ENCODE peak calls at places on chromosomes 13 and 19, in six cellular contexts. One of them, this sample, is unnamed.

GRCh38 chr13:73090116-73090811 is 31.5 kb downstream of the KLF5 start:
- DNase-seq in neural crest cell: no peak
- DNase-seq in omental fat pad: no peak
- DNase-seq in lower leg skin: no peak
- DNase-seq in transverse colon: peak
- DNase-seq in mesothelial cell of epicardium: no peak
- DNase-seq in this sample: no peak

GRCh38 chr13:89749888-89750287 is 1597.6 kb upstream of the MIR17HG start:
- DNase-seq in neural crest cell: no peak
- DNase-seq in omental fat pad: no peak
- DNase-seq in lower leg skin: no peak
- DNase-seq in transverse colon: no peak
- DNase-seq in mesothelial cell of epicardium: no peak
- DNase-seq in this sample: no peak

GRCh38 chr19:58400916-58401824 is 5.7 kb downstream of the RNF225 start:
- DNase-seq in neural crest cell: peak
- DNase-seq in omental fat pad: peak
- DNase-seq in lower leg skin: peak
- DNase-seq in transverse colon: peak
- DNase-seq in mesothelial cell of epicardium: peak
- DNase-seq in this sample: peak

GRCh38 chr19:19134687-19135158 is 3.6 kb downstream of the TMEM161A start:
- DNase-seq in neural crest cell: no peak
- DNase-seq in omental fat pad: no peak
- DNase-seq in lower leg skin: no peak
- DNase-seq in transverse colon: no peak
- DNase-seq in mesothelial cell of epicardium: no peak
- DNase-seq in this sample: no peak

GRCh38 chr19:45645631-45646344 is 6.6 kb upstream of the EML2 start:
- DNase-seq in neural crest cell: peak
- DNase-seq in omental fat pad: peak
- DNase-seq in lower leg skin: peak
- DNase-seq in transverse colon: peak
- DNase-seq in mesothelial cell of epicardium: peak
- DNase-seq in this sample: peak

GRCh38 chr13:112112534-112113276 is 45.8 kb downstream of the SOX1 start:
- DNase-seq in neural crest cell: no peak
- DNase-seq in omental fat pad: no peak
- DNase-seq in lower leg skin: no peak
- DNase-seq in transverse colon: no peak
- DNase-seq in mesothelial cell of epicardium: peak
- DNase-seq in this sample: no peak

GRCh38 chr13:21717817-21718216 is 46.9 kb downstream of the FGF9 start:
- DNase-seq in neural crest cell: no peak
- DNase-seq in omental fat pad: no peak
- DNase-seq in lower leg skin: no peak
- DNase-seq in transverse colon: no peak
- DNase-seq in mesothelial cell of epicardium: no peak
- DNase-seq in this sample: no peak

GRCh38 chr13:20431080-20431479 is 94.6 kb downstream of the CRYL1 start:
- DNase-seq in neural crest cell: no peak
- DNase-seq in omental fat pad: no peak
- DNase-seq in lower leg skin: no peak
- DNase-seq in transverse colon: no peak
- DNase-seq in mesothelial cell of epicardium: no peak
- DNase-seq in this sample: no peak

GRCh38 chr19:29680447-29680846 is 15.2 kb downstream of the PLEKHF1 start:
- DNase-seq in neural crest cell: no peak
- DNase-seq in omental fat pad: no peak
- DNase-seq in lower leg skin: no peak
- DNase-seq in transverse colon: peak
- DNase-seq in mesothelial cell of epicardium: no peak
- DNase-seq in this sample: peak

GRCh38 chr19:40392894-40393517 is 3.0 kb upstream of the HIPK4 start:
- DNase-seq in neural crest cell: no peak
- DNase-seq in omental fat pad: no peak
- DNase-seq in lower leg skin: no peak
- DNase-seq in transverse colon: peak
- DNase-seq in mesothelial cell of epicardium: no peak
- DNase-seq in this sample: no peak
- TF ChIP-seq CTCF in neural crest cell: no peak
- TF ChIP-seq CTCF in omental fat pad: no peak
- TF ChIP-seq CTCF in lower leg skin: no peak
- TF ChIP-seq CTCF in transverse colon: peak
- TF ChIP-seq CTCF in mesothelial cell of epicardium: no peak
- TF ChIP-seq CTCF in this sample: no peak

GRCh38 chr13:45584816-45585215 is 30.7 kb downstream of the ERICH6B start:
- DNase-seq in neural crest cell: no peak
- DNase-seq in omental fat pad: no peak
- DNase-seq in lower leg skin: no peak
- DNase-seq in transverse colon: no peak
- DNase-seq in mesothelial cell of epicardium: no peak
- DNase-seq in this sample: no peak
- TF ChIP-seq CTCF in neural crest cell: peak
- TF ChIP-seq CTCF in omental fat pad: no peak
- TF ChIP-seq CTCF in lower leg skin: no peak
- TF ChIP-seq CTCF in transverse colon: no peak
- TF ChIP-seq CTCF in mesothelial cell of epicardium: no peak
- TF ChIP-seq CTCF in this sample: no peak

GRCh38 chr13:107138468-107138867 is 570.5 kb upstream of the ARGLU1 start:
- DNase-seq in neural crest cell: no peak
- DNase-seq in omental fat pad: no peak
- DNase-seq in lower leg skin: no peak
- DNase-seq in transverse colon: no peak
- DNase-seq in mesothelial cell of epicardium: no peak
- DNase-seq in this sample: no peak
- TF ChIP-seq CTCF in neural crest cell: no peak
- TF ChIP-seq CTCF in omental fat pad: no peak
- TF ChIP-seq CTCF in lower leg skin: no peak
- TF ChIP-seq CTCF in transverse colon: no peak
- TF ChIP-seq CTCF in mesothelial cell of epicardium: no peak
- TF ChIP-seq CTCF in this sample: no peak

GRCh38 chr19:35714601-35715354 is 3.0 kb upstream of the KMT2B start:
- DNase-seq in neural crest cell: no peak
- DNase-seq in omental fat pad: no peak
- DNase-seq in lower leg skin: no peak
- DNase-seq in transverse colon: no peak
- DNase-seq in mesothelial cell of epicardium: no peak
- DNase-seq in this sample: no peak
- TF ChIP-seq CTCF in neural crest cell: no peak
- TF ChIP-seq CTCF in omental fat pad: no peak
- TF ChIP-seq CTCF in lower leg skin: no peak
- TF ChIP-seq CTCF in transverse colon: no peak
- TF ChIP-seq CTCF in mesothelial cell of epicardium: no peak
- TF ChIP-seq CTCF in this sample: no peak

This sample was measured in natural killer cell.